ENCODE peak calls at places on chromosome 3, in eight cellular contexts. Q is BJ, K is RWPE1, M is epithelial cell of esophagus, A is heart left ventricle, S is B cell, O is CD14-positive monocyte, R is sigmoid colon. J is an unnamed sample.

GRCh38 chr3:126153695-126154360 is 26.6 kb downstream of the ALDH1L1 start:
- DNase-seq in Q (no peak), K (no peak), M (no peak), A (no peak), S (no peak), O (no peak), R (peak; percentile 46), J (no peak)

GRCh38 chr3:173945081-173945652 is 547.6 kb downstream of the NLGN1 start:
- DNase-seq in Q (no peak), K (no peak), M (no peak), A (no peak), S (no peak), O (no peak), R (no peak), J (no peak)

GRCh38 chr3:122074621-122075265 is 19.6 kb downstream of the CD86 start:
- DNase-seq in Q (no peak), K (no peak), M (no peak), A (peak; percentile 68), S (peak; percentile 48), O (peak; percentile 92), R (peak; percentile 70), J (no peak)

GRCh38 chr3:182682263-182683229 is 110.8 kb upstream of the ATP11B start:
- DNase-seq in Q (no peak), K (peak; percentile 52), M (peak; percentile 57), A (peak; percentile 34), S (peak; percentile 68), O (no peak), R (no peak), J (no peak)

GRCh38 chr3:193388371-193388770 is 9.8 kb upstream of the ATP13A5 start:
- DNase-seq in Q (no peak), K (no peak), M (no peak), A (no peak), S (no peak), O (no peak), R (no peak), J (no peak)

GRCh38 chr3:184666422-184666821 is 45.4 kb downstream of the MAGEF1 start:
- DNase-seq in Q (no peak), K (no peak), M (peak; percentile 65), A (no peak), S (no peak), O (no peak), R (no peak), J (no peak)

GRCh38 chr3:139120336-139120971 is 75.8 kb upstream of the PRR23C start:
- DNase-seq in Q (peak; percentile 64), K (no peak), M (no peak), A (no peak), S (no peak), O (no peak), R (no peak), J (no peak)

GRCh38 chr3:123111640-123112039 is 44.8 kb downstream of the PDIA5 start:
- DNase-seq in Q (no peak), K (no peak), M (no peak), A (no peak), S (no peak), O (no peak), R (no peak), J (no peak)

GRCh38 chr3:71231680-71232079 is 351.8 kb downstream of the FOXP1 start:
- DNase-seq in Q (no peak), K (no peak), M (no peak), A (no peak), S (no peak), O (no peak), R (no peak), J (no peak)

GRCh38 chr3:130316164-130316563 is 29.3 kb upstream of the COL6A5 start:
- DNase-seq in Q (no peak), K (no peak), M (peak; percentile 2), A (no peak), S (no peak), O (no peak), R (no peak), J (no peak)

GRCh38 chr3:51997935-51998596 is 2.4 kb upstream of the RPL29 start:
- DNase-seq in Q (no peak), K (peak; percentile 65), M (peak; percentile 84), A (no peak), S (no peak), O (no peak), R (no peak), J (no peak)

GRCh38 chr3:143016321-143016972 is 15.1 kb downstream of the U2SURP start:
- DNase-seq in Q (no peak), K (peak; percentile 11), M (peak; percentile 40), A (no peak), S (no peak), O (no peak), R (no peak), J (no peak)

GRCh38 chr3:46913644-46914043 is 36.1 kb downstream of the PTH1R start:
- DNase-seq in Q (no peak), K (peak; percentile 77), M (peak; percentile 89), A (peak; percentile 73), S (peak; percentile 35), O (no peak), R (peak; percentile 71), J (peak; percentile 59)

GRCh38 chr3:98901032-98901464 is 447 bp downstream of the DCBLD2 start:
- DNase-seq in Q (no peak), K (no peak), M (peak; percentile 68), A (peak; percentile 54), S (no peak), O (no peak), R (peak; percentile 80), J (peak; percentile 86)

GRCh38 chr3:53068176-53068575 is 22.3 kb upstream of the SFMBT1 start:
- DNase-seq in Q (no peak), K (no peak), M (no peak), A (no peak), S (no peak), O (no peak), R (no peak), J (no peak)

GRCh38 chr3:58833501-58833900 is 166.9 kb upstream of the FAM3D start:
- DNase-seq in Q (no peak), K (no peak), M (no peak), A (no peak), S (no peak), O (no peak), R (no peak), J (no peak)

GRCh38 chr3:10816019-10816862 is at the start of gene SLC6A11:
- DNase-seq in Q (no peak), K (peak; percentile 46), M (peak; percentile 53), A (no peak), S (no peak), O (no peak), R (no peak), J (no peak)

GRCh38 chr3:42661593-42662022 is 8.1 kb downstream of the ZBTB47 start:
- DNase-seq in Q (no peak), K (no peak), M (no peak), A (no peak), S (no peak), O (no peak), R (no peak), J (no peak)

GRCh38 chr3:42662037-42662812 is 8.7 kb downstream of the ZBTB47 start:
- DNase-seq in Q (no peak), K (no peak), M (no peak), A (no peak), S (no peak), O (peak; percentile 27), R (peak; percentile 64), J (no peak)

GRCh38 chr3:42660131-42660715 is 6.7 kb downstream of the ZBTB47 start:
- DNase-seq in Q (no peak), K (no peak), M (no peak), A (no peak), S (no peak), O (no peak), R (peak; percentile 68), J (no peak)

GRCh38 chr3:42659451-42660130 is 6.1 kb downstream of the ZBTB47 start:
- DNase-seq in Q (no peak), K (no peak), M (no peak), A (no peak), S (no peak), O (no peak), R (peak; percentile 64), J (no peak)

DNA sequence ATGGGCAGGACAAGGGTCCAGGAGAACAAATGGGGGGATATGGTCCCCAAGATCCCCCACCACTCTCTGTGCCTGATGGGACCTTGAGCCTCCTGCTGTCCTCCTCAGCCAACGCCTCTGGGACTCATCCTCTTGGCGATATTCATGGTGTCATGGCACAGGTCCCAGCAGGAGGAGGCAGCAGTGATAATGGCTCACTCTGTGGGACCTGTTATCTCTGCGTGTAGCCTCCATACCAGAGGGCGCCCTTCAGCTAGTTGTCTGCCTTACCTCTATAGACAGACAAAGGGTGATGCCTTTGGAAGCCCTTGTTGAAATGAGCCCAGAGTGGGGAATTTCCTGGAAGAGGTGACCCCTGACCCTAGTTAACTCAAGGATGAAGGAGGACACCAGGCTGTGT is 7.4 kb downstream of the ZBTB47 start:
- DNase-seq in Q (no peak), K (no peak), M (peak; percentile 48), A (no peak), S (no peak), O (no peak), R (no peak), J (no peak)
- TF ChIP-seq CTCF in Q (no peak), K (no peak), M (peak; percentile 30), A (no peak), S (no peak), O (no peak), R (no peak), J (peak; percentile 13)

GRCh38 chr3:33439421-33440327 is 531 bp downstream of the UBP1 start:
- DNase-seq in Q (no peak), K (peak; percentile 26), M (peak; percentile 58), A (peak; percentile 54), S (peak; percentile 49), O (peak; percentile 58), R (peak; percentile 82), J (peak; percentile 89)
- TF ChIP-seq CTCF in Q (peak; percentile 14), K (peak; percentile 59), M (no peak), A (no peak), S (no peak), O (peak; percentile 31), R (no peak), J (peak; percentile 73)

GRCh38 chr3:120417272-120417911 is 33.4 kb downstream of the FSTL1 start:
- DNase-seq in Q (peak; percentile 94), K (peak; percentile 97), M (peak; percentile 98), A (peak; percentile 92), S (peak; percentile 87), O (peak; percentile 87), R (peak; percentile 96), J (no peak)
- TF ChIP-seq CTCF in Q (peak; percentile 82), K (peak; percentile 89), M (peak; percentile 85), A (peak; percentile 92), S (peak; percentile 86), O (peak; percentile 86), R (peak; percentile 93), J (peak; percentile 96)

DNA sequence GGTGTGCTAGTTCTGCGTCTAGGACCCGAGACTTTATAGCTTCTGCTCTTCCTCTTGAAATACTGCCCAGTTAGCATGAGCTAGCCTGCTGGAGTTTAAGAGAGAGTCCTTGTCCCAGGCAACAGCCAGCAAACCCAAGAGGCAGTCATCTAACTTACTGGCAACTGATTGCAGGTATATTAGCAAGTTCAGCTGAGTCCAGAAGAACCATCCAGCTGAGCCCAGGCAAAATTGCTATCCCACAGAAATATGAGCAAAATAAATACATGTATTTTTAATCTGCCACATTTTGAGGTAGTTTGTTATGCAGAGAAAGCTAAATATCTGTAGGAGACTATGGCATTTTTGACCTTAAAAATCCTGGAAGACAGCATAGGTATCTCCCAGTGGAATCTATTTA is 174.4 kb upstream of the CMC1 start:
- DNase-seq in Q (no peak), K (no peak), M (no peak), A (no peak), S (no peak), O (no peak), R (no peak), J (no peak)
- TF ChIP-seq CTCF in Q (no peak), K (no peak), M (no peak), A (no peak), S (no peak), O (no peak), R (no peak), J (no peak)

GRCh38 chr3:108818404-108818803 is 4.2 kb upstream of the TRAT1 start:
- DNase-seq in Q (no peak), K (peak; percentile 29), M (peak; percentile 65), A (no peak), S (no peak), O (no peak), R (no peak), J (no peak)
- TF ChIP-seq CTCF in Q (no peak), K (no peak), M (peak; percentile 61), A (no peak), S (no peak), O (no peak), R (no peak), J (peak; percentile 17)

J was measured in chondrocyte.